ENCODE peak calls at places on chromosome 18, in six cellular contexts. P is H4; F is progenitor cell of endocrine pancreas; L is NCI-H1417; X is non-pigmented ciliary epithelial cell; U is activated CD8-positive, alpha-beta memory T cell treated with anti-CD3 and anti-CD28 coated beads for 48 hours. J is an unnamed sample.

GRCh38 chr18:46061796-46062195 is 10.3 kb downstream of the PSTPIP2 start:
- DNase-seq in F (no peak), L (no peak), X (no peak), U (no peak), P (no peak), J (no peak)

GRCh38 chr18:26383454-26384270 is 157.4 kb downstream of the TAF4B start:
- DNase-seq in F (no peak), P (peak), L (peak), U (no peak), X (peak), J (no peak)

GRCh38 chr18:2651981-2652380 is 3.5 kb upstream of the SMCHD1 start:
- DNase-seq in F (no peak), U (no peak), L (no peak), X (no peak), P (no peak), J (no peak)

GRCh38 chr18:27808678-27809077 is 368.3 kb downstream of the CDH2 start:
- DNase-seq in U (no peak), P (no peak), X (peak), L (no peak), F (no peak), J (no peak)

GRCh38 chr18:69399253-69399652 is 1.4 kb upstream of the DOK6 start:
- DNase-seq in U (no peak), F (no peak), L (no peak), P (no peak), X (no peak), J (no peak)

GRCh38 chr18:54218299-54218698 is 6.2 kb downstream of the MBD2 start:
- DNase-seq in L (no peak), P (no peak), F (no peak), U (no peak), X (no peak), J (no peak)

GRCh38 chr18:39173022-39173421 is 1607.4 kb upstream of the CELF4 start:
- DNase-seq in P (no peak), L (no peak), F (no peak), U (no peak), X (no peak), J (no peak)

GRCh38 chr18:58806826-58807714 is 57.6 kb upstream of the ZNF532 start:
- DNase-seq in F (no peak), P (no peak), X (no peak), U (no peak), L (no peak), J (no peak)

GRCh38 chr18:68035709-68036522 is 519.4 kb upstream of the DSEL start:
- DNase-seq in L (no peak), F (no peak), X (no peak), U (no peak), P (no peak), J (no peak)

GRCh38 chr18:61333746-61334490 is 688 bp downstream of the CDH20 start:
- DNase-seq in U (no peak), F (peak), X (no peak), L (no peak), P (no peak), J (no peak)

GRCh38 chr18:79252904-79253633 is 142.7 kb upstream of the NFATC1 start:
- DNase-seq in L (no peak), X (no peak), P (no peak), F (no peak), U (no peak), J (peak)

GRCh38 chr18:53747761-53748160 is 476.7 kb downstream of the MBD2 start:
- DNase-seq in X (no peak), U (no peak), L (no peak), P (no peak), F (no peak), J (no peak)

GRCh38 chr18:59096098-59096779 is 43.4 kb upstream of the SEC11C start:
- DNase-seq in U (no peak), F (no peak), X (no peak), P (no peak), L (peak), J (no peak)

GRCh38 chr18:44945847-44946490 is 265.3 kb downstream of the SETBP1 start:
- DNase-seq in P (no peak), F (no peak), L (peak), U (no peak), X (no peak), J (no peak)

J was measured in HuH-7.